ENCODE peak calls at places on chromosome 15, in four cellular contexts. One of them, this sample, is unnamed.
A peak's percentile ranks its signal among the peaks of the same experiment; 100 is the strongest.

GRCh38 chr15:87033056-87033455 is 953.4 kb downstream of the AGBL1 start:
- DNase-seq in foreskin fibroblast: no peak
- DNase-seq in cardiac muscle cell: peak; percentile 12
- DNase-seq in Peyer's patch: no peak
- DNase-seq in this sample: no peak

GRCh38 chr15:90563460-90563859 is 33.7 kb downstream of the CRTC3 start:
- DNase-seq in foreskin fibroblast: no peak
- DNase-seq in cardiac muscle cell: no peak
- DNase-seq in Peyer's patch: no peak
- DNase-seq in this sample: no peak

GRCh38 chr15:77659350-77660321 is 26.9 kb upstream of the LINGO1 start:
- DNase-seq in foreskin fibroblast: peak; percentile 6
- DNase-seq in cardiac muscle cell: peak; percentile 71
- DNase-seq in Peyer's patch: peak; percentile 76
- DNase-seq in this sample: peak; percentile 84

GRCh38 chr15:45088801-45089711 is 24.9 kb downstream of the DUOX2 start:
- DNase-seq in foreskin fibroblast: no peak
- DNase-seq in cardiac muscle cell: peak; percentile 23
- DNase-seq in Peyer's patch: no peak
- DNase-seq in this sample: no peak

GRCh38 chr15:48541659-48542334 is 103.7 kb downstream of the FBN1 start:
- DNase-seq in foreskin fibroblast: peak; percentile 85
- DNase-seq in cardiac muscle cell: peak; percentile 89
- DNase-seq in Peyer's patch: no peak
- DNase-seq in this sample: no peak

GRCh38 chr15:45903283-45903682 is 268.5 kb downstream of the SQOR start:
- DNase-seq in foreskin fibroblast: no peak
- DNase-seq in cardiac muscle cell: peak; percentile 2
- DNase-seq in Peyer's patch: no peak
- DNase-seq in this sample: no peak

GRCh38 chr15:71789616-71790015 is 20.7 kb upstream of the NR2E3 start:
- DNase-seq in foreskin fibroblast: no peak
- DNase-seq in cardiac muscle cell: no peak
- DNase-seq in Peyer's patch: no peak
- DNase-seq in this sample: no peak

GRCh38 chr15:72037321-72037720 is 80.6 kb downstream of the MYO9A start:
- DNase-seq in foreskin fibroblast: no peak
- DNase-seq in cardiac muscle cell: no peak
- DNase-seq in Peyer's patch: no peak
- DNase-seq in this sample: peak; percentile 10

GRCh38 chr15:88994286-88994685 is 81.1 kb upstream of the MFGE8 start:
- DNase-seq in foreskin fibroblast: no peak
- DNase-seq in cardiac muscle cell: no peak
- DNase-seq in Peyer's patch: no peak
- DNase-seq in this sample: no peak

GRCh38 chr15:45635763-45636292 is 999 bp downstream of the SQOR start:
- DNase-seq in foreskin fibroblast: no peak
- DNase-seq in cardiac muscle cell: no peak
- DNase-seq in Peyer's patch: no peak
- DNase-seq in this sample: no peak

GRCh38 chr15:57340673-57341259 is 35.5 kb upstream of the CGNL1 start:
- DNase-seq in foreskin fibroblast: peak; percentile 26
- DNase-seq in cardiac muscle cell: peak; percentile 76
- DNase-seq in Peyer's patch: peak; percentile 63
- DNase-seq in this sample: peak; percentile 76

GRCh38 chr15:29656636-29657475 is 165.4 kb downstream of the TJP1 start:
- DNase-seq in foreskin fibroblast: no peak
- DNase-seq in cardiac muscle cell: peak; percentile 43
- DNase-seq in Peyer's patch: no peak
- DNase-seq in this sample: no peak

GRCh38 chr15:49622561-49622960 is 1.7 kb downstream of the DTWD1 start:
- DNase-seq in foreskin fibroblast: no peak
- DNase-seq in cardiac muscle cell: peak; percentile 58
- DNase-seq in Peyer's patch: no peak
- DNase-seq in this sample: no peak

GRCh38 chr15:59892995-59893394 is 111.1 kb upstream of the FOXB1 start:
- DNase-seq in foreskin fibroblast: no peak
- DNase-seq in cardiac muscle cell: peak; percentile 37
- DNase-seq in Peyer's patch: no peak
- DNase-seq in this sample: peak; percentile 32

GRCh38 chr15:55110446-55110845 is 86.3 kb downstream of the RSL24D1 start:
- DNase-seq in foreskin fibroblast: no peak
- DNase-seq in cardiac muscle cell: no peak
- DNase-seq in Peyer's patch: no peak
- DNase-seq in this sample: peak; percentile 5
- TF ChIP-seq CTCF in foreskin fibroblast: no peak
- TF ChIP-seq CTCF in cardiac muscle cell: no peak
- TF ChIP-seq CTCF in Peyer's patch: no peak
- TF ChIP-seq CTCF in this sample: no peak

GRCh38 chr15:70259640-70260066 is 161.9 kb upstream of the TLE3 start:
- DNase-seq in foreskin fibroblast: no peak
- DNase-seq in cardiac muscle cell: peak; percentile 19
- DNase-seq in Peyer's patch: no peak
- DNase-seq in this sample: no peak
- TF ChIP-seq CTCF in foreskin fibroblast: peak; percentile 3
- TF ChIP-seq CTCF in cardiac muscle cell: no peak
- TF ChIP-seq CTCF in Peyer's patch: no peak
- TF ChIP-seq CTCF in this sample: no peak

DNA sequence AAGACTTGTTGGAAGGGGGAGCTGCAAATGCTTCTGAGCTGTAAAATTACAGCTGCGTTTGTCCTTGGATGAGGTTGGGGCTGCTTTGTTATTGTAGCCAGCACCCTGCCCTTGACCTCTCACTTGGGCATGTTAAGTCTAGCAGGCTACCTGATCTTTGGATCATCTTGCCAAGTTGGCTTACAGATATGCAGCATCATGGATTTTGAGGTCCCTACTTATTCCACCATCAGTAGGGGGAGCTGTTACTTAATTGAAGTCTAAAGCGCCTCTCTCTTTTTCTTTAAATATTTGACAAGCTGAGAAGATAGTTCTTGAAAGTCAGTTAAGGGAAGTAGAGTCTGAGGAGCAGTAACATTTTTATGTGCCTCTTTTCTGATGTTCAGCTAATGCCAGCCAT is 793.0 kb downstream of the MCTP2 start:
- DNase-seq in foreskin fibroblast: peak; percentile 12
- DNase-seq in cardiac muscle cell: peak; percentile 58
- DNase-seq in Peyer's patch: no peak
- DNase-seq in this sample: peak; percentile 14
- TF ChIP-seq CTCF in foreskin fibroblast: peak; percentile 57
- TF ChIP-seq CTCF in cardiac muscle cell: peak; percentile 62
- TF ChIP-seq CTCF in Peyer's patch: no peak
- TF ChIP-seq CTCF in this sample: peak; percentile 67

DNA sequence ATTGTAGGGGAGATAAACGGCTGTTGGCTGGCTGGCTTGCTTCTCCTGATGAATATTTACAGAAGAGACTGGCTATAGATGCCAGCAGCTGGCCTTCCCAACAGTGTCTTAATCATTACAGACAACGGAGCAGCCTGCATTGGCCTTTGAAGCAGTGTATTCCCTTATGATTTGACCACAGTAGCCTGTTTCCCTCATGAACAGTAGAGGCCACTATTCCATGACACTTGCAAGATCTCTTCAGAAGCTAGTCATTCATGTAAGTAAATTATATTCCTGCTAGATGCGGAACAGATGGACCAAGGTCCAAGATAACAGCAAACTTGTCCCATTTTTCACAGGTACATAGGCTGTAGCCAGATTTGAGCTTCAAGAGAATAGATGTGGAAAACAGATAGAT is 47.3 kb downstream of the TMCO5A start:
- DNase-seq in foreskin fibroblast: peak; percentile 36
- DNase-seq in cardiac muscle cell: peak; percentile 68
- DNase-seq in Peyer's patch: no peak
- DNase-seq in this sample: no peak
- TF ChIP-seq CTCF in foreskin fibroblast: peak; percentile 49
- TF ChIP-seq CTCF in cardiac muscle cell: peak; percentile 59
- TF ChIP-seq CTCF in Peyer's patch: no peak
- TF ChIP-seq CTCF in this sample: no peak

GRCh38 chr15:67433495-67434099 is 87.3 kb upstream of the C15orf61 start:
- DNase-seq in foreskin fibroblast: peak; percentile 38
- DNase-seq in cardiac muscle cell: peak; percentile 76
- DNase-seq in Peyer's patch: peak; percentile 54
- DNase-seq in this sample: peak; percentile 69
- TF ChIP-seq CTCF in foreskin fibroblast: peak; percentile 79
- TF ChIP-seq CTCF in cardiac muscle cell: peak; percentile 87
- TF ChIP-seq CTCF in Peyer's patch: peak; percentile 56
- TF ChIP-seq CTCF in this sample: peak; percentile 80

GRCh38 chr15:65377105-65377975 is 462 bp downstream of the IGDCC3 start:
- DNase-seq in foreskin fibroblast: peak; percentile 15
- DNase-seq in cardiac muscle cell: peak; percentile 48
- DNase-seq in Peyer's patch: peak; percentile 50
- DNase-seq in this sample: peak; percentile 48

GRCh38 chr15:65379986-65380385 is 2.2 kb upstream of the IGDCC3 start:
- DNase-seq in foreskin fibroblast: no peak
- DNase-seq in cardiac muscle cell: no peak
- DNase-seq in Peyer's patch: no peak
- DNase-seq in this sample: no peak

GRCh38 chr15:65375871-65376552 is 1.8 kb downstream of the IGDCC3 start:
- DNase-seq in foreskin fibroblast: no peak
- DNase-seq in cardiac muscle cell: no peak
- DNase-seq in Peyer's patch: peak; percentile 9
- DNase-seq in this sample: no peak

GRCh38 chr15:65376767-65377104 is 1.1 kb downstream of the IGDCC3 start:
- DNase-seq in foreskin fibroblast: peak; percentile 10
- DNase-seq in cardiac muscle cell: peak; percentile 22
- DNase-seq in Peyer's patch: no peak
- DNase-seq in this sample: no peak

DNA sequence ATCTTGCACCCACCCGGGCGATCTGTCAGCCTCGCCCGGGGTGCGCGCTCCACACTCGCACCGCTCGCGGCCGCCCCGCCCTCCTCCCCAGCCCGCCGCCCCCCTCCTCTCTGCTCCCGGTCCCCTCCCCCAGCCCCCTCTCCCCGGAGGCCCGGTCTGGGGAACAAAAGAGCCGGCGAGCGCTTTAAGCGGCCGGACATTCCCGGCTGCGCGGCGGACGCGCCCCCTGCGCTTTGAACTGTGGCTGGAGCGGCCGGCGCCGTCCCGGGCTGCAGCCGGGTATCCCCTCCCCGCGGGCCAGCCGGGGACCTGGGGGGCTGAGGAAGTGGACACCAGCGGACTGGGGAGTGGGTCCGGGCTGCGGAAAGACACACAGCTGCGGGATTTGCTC is at the start of gene IGDCC3:
- DNase-seq in foreskin fibroblast: no peak
- DNase-seq in cardiac muscle cell: peak; percentile 30
- DNase-seq in Peyer's patch: no peak
- DNase-seq in this sample: no peak
- TF ChIP-seq CTCF in foreskin fibroblast: no peak
- TF ChIP-seq CTCF in cardiac muscle cell: no peak
- TF ChIP-seq CTCF in Peyer's patch: no peak
- TF ChIP-seq CTCF in this sample: no peak

DNA sequence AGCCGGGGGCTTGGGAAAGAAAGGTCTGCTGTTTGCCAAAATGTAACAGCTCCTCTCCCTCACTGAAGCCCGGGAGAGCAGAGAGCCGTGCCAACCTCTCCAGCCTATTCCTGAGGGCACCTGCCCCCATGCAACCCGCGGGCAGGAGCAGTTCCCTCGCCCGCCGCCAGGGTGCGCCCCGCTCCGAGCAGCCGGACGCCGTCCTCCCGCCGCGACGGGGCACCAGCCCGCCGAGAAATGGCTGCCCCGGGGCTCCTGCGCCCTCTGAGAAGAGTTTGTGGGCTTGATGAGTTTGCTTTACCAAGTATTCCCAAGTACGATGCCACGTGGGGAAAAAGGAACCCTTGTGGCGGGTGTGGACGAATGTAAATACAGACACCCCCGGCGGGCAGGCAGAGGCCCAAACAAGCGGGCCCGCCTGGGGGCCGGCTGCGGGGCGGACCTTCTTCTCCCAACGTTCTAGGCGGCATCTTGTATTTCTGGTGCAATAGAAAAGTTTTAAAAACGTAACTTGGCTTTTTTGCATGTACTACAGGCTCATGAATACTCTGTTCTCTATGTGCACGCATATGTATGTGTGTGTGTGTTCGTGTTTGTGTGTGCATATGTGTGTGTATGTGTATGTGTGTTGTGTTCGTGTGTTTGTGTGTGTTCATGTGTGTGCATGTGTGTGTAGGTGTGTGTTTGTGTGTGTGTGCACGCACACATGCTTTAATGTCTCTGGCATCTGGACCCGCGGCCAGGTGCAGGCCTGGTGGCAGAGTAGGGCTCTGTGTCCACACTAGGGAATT is 162.9 kb downstream of the CHSY1 start:
- DNase-seq in foreskin fibroblast: peak; percentile 45
- DNase-seq in cardiac muscle cell: peak; percentile 64
- DNase-seq in Peyer's patch: peak; percentile 85
- DNase-seq in this sample: peak; percentile 94
- TF ChIP-seq CTCF in foreskin fibroblast: peak; percentile 96
- TF ChIP-seq CTCF in cardiac muscle cell: peak; percentile 93
- TF ChIP-seq CTCF in Peyer's patch: peak; percentile 100
- TF ChIP-seq CTCF in this sample: peak; percentile 99

GRCh38 chr15:66966256-66966655 is 99.1 kb upstream of the SMAD3 start:
- DNase-seq in foreskin fibroblast: no peak
- DNase-seq in cardiac muscle cell: no peak
- DNase-seq in Peyer's patch: no peak
- DNase-seq in this sample: no peak
- TF ChIP-seq CTCF in foreskin fibroblast: peak; percentile 11
- TF ChIP-seq CTCF in cardiac muscle cell: peak; percentile 4
- TF ChIP-seq CTCF in Peyer's patch: peak; percentile 23
- TF ChIP-seq CTCF in this sample: no peak

DNA sequence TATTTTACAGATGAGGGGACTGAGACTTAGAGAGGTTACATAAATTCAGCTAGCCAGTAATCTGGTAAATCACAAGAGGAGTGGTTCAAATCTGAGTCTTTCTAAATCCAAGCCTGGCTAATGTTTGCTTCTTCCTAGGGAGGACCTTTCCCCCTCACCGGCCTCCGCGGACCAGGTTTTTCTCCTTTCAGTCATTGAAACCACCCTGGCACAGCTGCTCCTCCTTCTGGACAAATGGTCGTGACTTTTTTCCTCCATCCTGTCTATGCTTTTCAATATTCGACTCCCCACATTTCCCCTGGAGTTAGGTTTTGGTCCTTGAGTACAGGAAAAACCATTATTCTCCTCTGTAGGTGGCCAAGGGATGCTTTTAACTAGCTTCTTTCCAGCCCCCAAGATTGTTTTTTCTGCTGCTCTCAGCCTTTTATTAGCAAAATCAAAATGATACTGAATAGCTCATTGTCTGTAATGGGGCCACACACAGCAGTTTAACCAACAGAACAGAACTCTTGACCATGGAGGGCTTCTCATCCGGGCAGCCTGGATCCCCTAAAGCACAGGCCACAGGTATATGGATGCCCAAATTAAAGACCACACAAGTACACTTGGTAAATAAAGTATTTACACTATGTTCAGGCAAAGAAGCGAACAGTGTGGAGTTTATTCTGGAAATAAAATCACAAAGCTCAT is 85.9 kb upstream of the KLHL25 start:
- DNase-seq in foreskin fibroblast: no peak
- DNase-seq in cardiac muscle cell: no peak
- DNase-seq in Peyer's patch: no peak
- DNase-seq in this sample: no peak
- TF ChIP-seq CTCF in foreskin fibroblast: no peak
- TF ChIP-seq CTCF in cardiac muscle cell: no peak
- TF ChIP-seq CTCF in Peyer's patch: no peak
- TF ChIP-seq CTCF in this sample: no peak

GRCh38 chr15:68650901-68651709 is 72.3 kb downstream of the CORO2B start:
- DNase-seq in foreskin fibroblast: no peak
- DNase-seq in cardiac muscle cell: peak; percentile 49
- DNase-seq in Peyer's patch: peak; percentile 74
- DNase-seq in this sample: peak; percentile 91
- TF ChIP-seq CTCF in foreskin fibroblast: peak; percentile 52
- TF ChIP-seq CTCF in cardiac muscle cell: peak; percentile 80
- TF ChIP-seq CTCF in Peyer's patch: peak; percentile 51
- TF ChIP-seq CTCF in this sample: peak; percentile 85

This sample was measured in Calu3.